ENCODE peak calls at places on chromosomes 12 and 14, in seven cellular contexts. Q is esophagus squamous epithelium, Z is cardiac muscle cell, V is SK-N-MC, M is tibial artery, P is aorta, B is esophagus muscularis mucosa. X is an unnamed sample.

GRCh38 chr14:76778546-76779215 is 17.4 kb downstream of the VASH1 start:
- DNase-seq in Q (no peak), Z (no peak), V (no peak), M (no peak), P (peak; percentile 54), B (no peak), X (peak; percentile 75)

GRCh38 chr12:32681272-32681671 is 2.2 kb downstream of the DNM1L start:
- DNase-seq in Q (no peak), Z (no peak), V (no peak), M (no peak), P (no peak), B (no peak), X (no peak)

GRCh38 chr14:24063263-24063836 is 8.0 kb upstream of the CPNE6 start:
- DNase-seq in Q (no peak), Z (no peak), V (no peak), M (no peak), P (no peak), B (no peak), X (no peak)

GRCh38 chr12:27319394-27319793 is 13.2 kb upstream of the BMAL2 start:
- DNase-seq in Q (no peak), Z (no peak), V (no peak), M (no peak), P (no peak), B (no peak), X (no peak)

GRCh38 chr12:95336387-95337067 is 118.9 kb downstream of the VEZT start:
- DNase-seq in Q (no peak), Z (peak; percentile 88), V (no peak), M (peak; percentile 57), P (peak; percentile 78), B (no peak), X (peak; percentile 81)

GRCh38 chr14:89690139-89690538 is 264.4 kb downstream of the EFCAB11 start:
- DNase-seq in Q (no peak), Z (no peak), V (no peak), M (no peak), P (no peak), B (no peak), X (no peak)

GRCh38 chr12:64701283-64701682 is 57.9 kb downstream of the GNS start:
- DNase-seq in Q (no peak), Z (no peak), V (no peak), M (no peak), P (no peak), B (no peak), X (no peak)

GRCh38 chr12:115323223-115323905 is 639.4 kb upstream of the TBX3 start:
- DNase-seq in Q (no peak), Z (no peak), V (no peak), M (no peak), P (no peak), B (no peak), X (no peak)

GRCh38 chr12:109777544-109777943 is 55.7 kb downstream of the TRPV4 start:
- DNase-seq in Q (no peak), Z (peak; percentile 43), V (peak; percentile 18), M (no peak), P (no peak), B (no peak), X (peak; percentile 73)

GRCh38 chr12:3775385-3776035 is 22.6 kb upstream of the CRACR2A start:
- DNase-seq in Q (no peak), Z (no peak), V (no peak), M (no peak), P (no peak), B (no peak), X (no peak)

GRCh38 chr12:74365178-74365964 is 172.3 kb upstream of the ATXN7L3B start:
- DNase-seq in Q (no peak), Z (peak; percentile 5), V (no peak), M (no peak), P (no peak), B (no peak), X (peak; percentile 51)

GRCh38 chr12:52079576-52080402 is at the start of gene SMIM41:
- DNase-seq in Q (no peak), Z (no peak), V (no peak), M (no peak), P (peak; percentile 74), B (no peak), X (no peak)

GRCh38 chr12:104219908-104220404 is 4.4 kb downstream of the TXNRD1 start:
- DNase-seq in Q (no peak), Z (no peak), V (peak; percentile 8), M (peak; percentile 45), P (no peak), B (peak; percentile 74), X (no peak)

GRCh38 chr12:32087301-32087700 is 19.3 kb upstream of the BICD1 start:
- DNase-seq in Q (no peak), Z (no peak), V (no peak), M (no peak), P (no peak), B (no peak), X (no peak)

GRCh38 chr12:89544730-89545184 is 18.9 kb upstream of the POC1B start:
- DNase-seq in Q (no peak), Z (peak; percentile 52), V (no peak), M (peak; percentile 29), P (peak; percentile 75), B (peak; percentile 90), X (peak; percentile 90)

GRCh38 chr14:96052541-96053105 is 13.5 kb downstream of the C14orf132 start:
- DNase-seq in Q (no peak), Z (no peak), V (no peak), M (no peak), P (no peak), B (no peak), X (no peak)

GRCh38 chr12:76670776-76671175 is 93.1 kb upstream of the ZDHHC17 start:
- DNase-seq in Q (no peak), Z (no peak), V (no peak), M (no peak), P (no peak), B (no peak), X (no peak)

GRCh38 chr12:46372131-46372851 is at the start of gene SLC38A2:
- DNase-seq in Q (peak; percentile 88), Z (peak; percentile 97), V (no peak), M (peak; percentile 98), P (peak; percentile 100), B (peak; percentile 99), X (peak; percentile 95)

GRCh38 chr14:65204056-65204455 is 101.7 kb upstream of the MAX start:
- DNase-seq in Q (no peak), Z (no peak), V (no peak), M (no peak), P (no peak), B (no peak), X (no peak)
- H3K4me3 ChIP-seq in Q (no peak overlapping the region), Z (no peak overlapping the region), V (no peak overlapping the region), M (no peak overlapping the region), P (no peak overlapping the region), B (no peak overlapping the region), X (no peak overlapping the region)

DNA sequence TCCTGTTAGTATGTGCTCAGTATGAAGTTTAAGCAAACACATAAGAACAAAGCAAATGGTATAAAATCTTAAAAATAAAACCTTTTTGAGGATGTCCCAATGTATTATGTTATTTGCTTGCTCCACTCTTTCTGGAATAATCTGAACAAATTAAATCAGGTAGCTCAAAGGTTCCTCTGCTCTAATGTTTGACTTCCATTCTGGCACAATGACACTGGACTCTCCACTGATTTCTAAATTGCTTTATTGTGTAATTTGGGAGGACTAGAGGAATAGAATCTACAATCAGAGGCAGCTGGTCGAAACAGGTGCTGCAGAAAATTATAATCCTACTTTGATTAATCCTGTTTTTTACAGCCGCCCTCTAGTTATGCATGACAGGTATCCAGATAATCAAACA is 523.7 kb upstream of the FOXG1 start:
- DNase-seq in Q (no peak), Z (no peak), V (no peak), M (no peak), P (no peak), B (no peak), X (no peak)
- H3K9me3 ChIP-seq in Q (no peaks in the 10 kb centered on the region), Z (no peaks in the 10 kb centered on the region), V (no peaks in the 10 kb centered on the region), M (no peaks in the 10 kb centered on the region), P (no peaks in the 10 kb centered on the region), B (no peaks in the 10 kb centered on the region), X (no peaks in the 10 kb centered on the region)

GRCh38 chr12:107025691-107026090 is 38.7 kb upstream of the MTERF2 start:
- DNase-seq in Q (no peak), Z (no peak), V (no peak), M (no peak), P (no peak), B (no peak), X (no peak)
- H3K4me3 ChIP-seq in Q (no peak overlapping the region), Z (no peak overlapping the region), V (no peak overlapping the region), M (no peak overlapping the region), P (no peak overlapping the region), B (no peak overlapping the region), X (no peak overlapping the region)

GRCh38 chr14:105478624-105479305 is 4.1 kb downstream of the CRIP2 start:
- DNase-seq in Q (no peak), Z (no peak), V (no peak), M (no peak), P (no peak), B (no peak), X (no peak)

GRCh38 chr14:105479438-105480164 is 5.0 kb downstream of the CRIP2 start:
- DNase-seq in Q (no peak), Z (no peak), V (no peak), M (no peak), P (no peak), B (no peak), X (no peak)

GRCh38 chr14:105475916-105476845 is 1.6 kb downstream of the CRIP2 start:
- DNase-seq in Q (no peak), Z (no peak), V (no peak), M (peak; percentile 76), P (no peak), B (no peak), X (no peak)

GRCh38 chr14:105476937-105477658 is 2.5 kb downstream of the CRIP2 start:
- DNase-seq in Q (no peak), Z (no peak), V (no peak), M (no peak), P (no peak), B (no peak), X (no peak)

DNA sequence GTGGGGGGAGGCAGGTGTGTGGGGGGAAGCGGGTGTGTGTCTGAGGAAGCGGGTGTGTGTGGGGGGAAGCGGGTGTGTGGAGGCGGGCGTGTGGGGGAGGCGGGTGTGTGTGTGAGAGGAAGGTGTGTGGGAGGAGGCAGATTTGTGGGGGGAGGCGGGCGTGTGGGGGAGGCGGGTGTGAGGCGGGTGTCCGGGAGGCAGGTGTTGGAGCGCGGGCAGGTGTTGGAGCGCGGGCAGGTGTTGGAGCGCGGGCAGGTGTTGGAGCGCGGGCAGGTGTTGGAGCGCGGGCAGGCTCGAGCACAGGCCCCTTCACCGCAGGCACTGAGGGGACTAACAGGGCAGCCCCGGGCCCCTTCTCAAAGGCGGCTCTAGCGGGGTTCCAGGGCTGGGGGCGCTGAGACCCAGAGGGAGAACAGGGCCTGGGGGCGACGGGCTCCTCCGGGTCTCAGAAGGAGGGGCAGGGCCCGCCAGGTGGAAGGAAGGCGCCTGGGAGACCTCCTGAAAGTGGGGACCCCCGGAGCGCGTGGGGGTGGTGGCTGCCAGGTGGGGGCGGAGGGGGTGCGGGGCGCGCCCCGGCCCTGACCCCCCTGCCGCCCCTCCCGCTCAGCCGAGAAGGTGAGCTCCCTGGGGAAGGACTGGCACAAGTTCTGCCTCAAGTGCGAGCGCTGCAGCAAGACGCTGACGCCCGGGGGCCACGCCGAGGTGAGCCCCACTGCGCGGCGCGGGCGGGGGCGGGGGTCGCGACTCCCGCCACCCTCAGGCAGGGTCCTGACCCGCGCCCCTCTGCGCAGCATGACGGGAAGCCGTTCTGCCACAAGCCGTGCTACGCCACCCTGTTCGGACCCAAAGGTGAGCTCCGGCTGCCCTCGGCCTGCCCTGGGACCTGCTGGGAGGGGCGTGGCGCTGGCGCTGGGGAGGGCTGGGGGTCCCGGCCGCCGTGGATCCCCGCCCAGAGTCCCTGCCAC is 3.3 kb downstream of the CRIP2 start:
- DNase-seq in Q (peak; percentile 35), Z (no peak), V (no peak), M (no peak), P (no peak), B (no peak), X (no peak)
- H3K9me3 ChIP-seq in Q (no peaks in the 10 kb centered on the region), Z (no peaks in the 10 kb centered on the region), V (no peaks in the 10 kb centered on the region), M (no peaks in the 10 kb centered on the region), P (no peaks in the 10 kb centered on the region), B (no peaks in the 10 kb centered on the region), X (no peaks in the 10 kb centered on the region)